ENCODE peak calls at places on chromosomes 2 and 18, in nine cellular contexts. T, A, R, K, V, M, G, Y and O are unnamed samples.
A peak's percentile ranks its signal among the peaks of the same experiment; 100 is the strongest.

GRCh38 chr18:79707671-79708070 is 28.1 kb downstream of the CTDP1 start:
- DNase-seq in Y (no peak), G (no peak), R (no peak), A (no peak), T (no peak), V (no peak), M (no peak), K (no peak), O (no peak)

GRCh38 chr2:65788556-65788955 is 356.2 kb upstream of the SPRED2 start:
- DNase-seq in R (no peak), T (no peak), Y (no peak), V (no peak), K (no peak), G (no peak), A (no peak), M (no peak), O (no peak)

GRCh38 chr18:39366086-39366485 is 1800.5 kb upstream of the CELF4 start:
- DNase-seq in A (no peak), Y (no peak), M (no peak), V (no peak), T (no peak), G (no peak), K (no peak), R (no peak), O (no peak)

GRCh38 chr2:188870289-188870688 is 103.9 kb upstream of the COL3A1 start:
- DNase-seq in A (peak; percentile 88), K (peak; percentile 85), T (peak; percentile 88), G (no peak), R (no peak), V (peak; percentile 79), Y (no peak), M (no peak), O (no peak)

GRCh38 chr18:7683753-7684152 is 116.6 kb downstream of the PTPRM start:
- DNase-seq in R (no peak), A (no peak), Y (no peak), M (no peak), T (peak; percentile 13), V (no peak), K (no peak), G (no peak), O (no peak)

GRCh38 chr2:112168422-112169124 is 30.4 kb downstream of the FBLN7 start:
- DNase-seq in G (no peak), T (peak; percentile 55), R (no peak), A (peak; percentile 16), Y (no peak), M (no peak), K (peak; percentile 24), V (peak; percentile 38), O (no peak)

GRCh38 chr18:12885500-12885899 is 1.5 kb upstream of the PTPN2 start:
- DNase-seq in V (no peak), M (no peak), A (no peak), R (no peak), K (no peak), T (no peak), Y (no peak), G (no peak), O (peak; percentile 60)

GRCh38 chr18:76443519-76444435 is 51.3 kb downstream of the ZNF516 start:
- DNase-seq in K (no peak), T (no peak), R (no peak), M (no peak), G (no peak), Y (no peak), V (no peak), A (no peak), O (no peak)

GRCh38 chr2:105396254-105397024 is 2.4 kb downstream of the FHL2 start:
- DNase-seq in R (no peak), V (peak; percentile 98), A (peak; percentile 99), T (peak; percentile 100), K (peak; percentile 100), G (no peak), Y (peak; percentile 95), M (no peak), O (no peak)

GRCh38 chr18:9743200-9744016 is 35.3 kb downstream of the RAB31 start:
- DNase-seq in V (peak; percentile 87), R (no peak), K (peak; percentile 99), M (no peak), G (no peak), A (peak; percentile 99), Y (peak; percentile 95), T (peak; percentile 99), O (no peak)

GRCh38 chr18:12032786-12033642 is 51.7 kb downstream of the IMPA2 start:
- DNase-seq in G (no peak), T (peak; percentile 46), R (no peak), Y (no peak), V (peak; percentile 77), K (peak; percentile 71), A (no peak), M (no peak), O (no peak)